ENCODE peak calls at places on chromosome 19, in five cellular contexts. H, F, U, D and K are unnamed samples.
A peak's percentile ranks its signal among the peaks of the same experiment; 100 is the strongest.

GRCh38 chr19:1250374-1251232 is 2.2 kb downstream of the MIDN start:
- DNase-seq in H (peak; percentile 87), F (peak; percentile 83), U (no peak), D (peak; percentile 74), K (no peak)

GRCh38 chr19:38900220-38900629 is 456 bp downstream of the NFKBIB start:
- DNase-seq in H (no peak), F (no peak), U (peak; percentile 64), D (no peak), K (no peak)

GRCh38 chr19:10453852-10454251 is 33.5 kb downstream of the PDE4A start:
- DNase-seq in H (no peak), F (no peak), U (no peak), D (no peak), K (no peak)

GRCh38 chr19:50838239-50838638 is 4.9 kb upstream of the KLK15 start:
- DNase-seq in H (peak; percentile 71), F (no peak), U (no peak), D (no peak), K (no peak)

GRCh38 chr19:10292789-10293636 is 3.3 kb downstream of the ICAM5 start:
- DNase-seq in H (no peak), F (no peak), U (no peak), D (no peak), K (no peak)

GRCh38 chr19:55082023-55082851 is 6.6 kb downstream of the EPS8L1 start:
- DNase-seq in H (peak; percentile 72), F (no peak), U (no peak), D (no peak), K (no peak)

GRCh38 chr19:29287061-29287460 is 74.1 kb upstream of the UQCRFS1 start:
- DNase-seq in H (no peak), F (no peak), U (no peak), D (no peak), K (no peak)

GRCh38 chr19:50556236-50557008 is 11.8 kb downstream of the LRRC4B start:
- DNase-seq in H (peak; percentile 95), F (peak; percentile 87), U (peak; percentile 51), D (peak; percentile 77), K (no peak)

GRCh38 chr19:41097302-41097701 is 9.1 kb downstream of the CYP2A13 start:
- DNase-seq in H (no peak), F (no peak), U (no peak), D (no peak), K (no peak)

GRCh38 chr19:38532939-38533338 is 84.8 kb downstream of the MAP4K1 start:
- DNase-seq in H (no peak), F (no peak), U (no peak), D (no peak), K (no peak)

GRCh38 chr19:54081032-54081431 is at the start of gene TARM1:
- DNase-seq in H (no peak), F (no peak), U (no peak), D (no peak), K (no peak)

GRCh38 chr19:49497047-49497789 is 984 bp downstream of the RPS11 start:
- DNase-seq in H (peak; percentile 94), F (peak; percentile 76), U (peak; percentile 56), D (peak; percentile 64), K (no peak)

GRCh38 chr19:8592231-8593009 is 15.2 kb upstream of the MYO1F start:
- DNase-seq in H (peak; percentile 74), F (peak; percentile 97), U (peak; percentile 69), D (peak; percentile 95), K (peak; percentile 92)

GRCh38 chr19:40607898-40608621 is 6.9 kb downstream of the LTBP4 start:
- DNase-seq in H (no peak), F (peak; percentile 34), U (no peak), D (no peak), K (no peak)

GRCh38 chr19:6229216-6229913 is 50.4 kb downstream of the MLLT1 start:
- DNase-seq in H (no peak), F (no peak), U (no peak), D (no peak), K (peak; percentile 25)

GRCh38 chr19:48624067-48624594 is 4.8 kb downstream of the SPHK2 start:
- DNase-seq in H (peak; percentile 99), F (peak; percentile 99), U (peak; percentile 92), D (peak; percentile 99), K (peak; percentile 97)

GRCh38 chr19:34773555-34773864 is 495 bp upstream of the ZNF599 start:
- DNase-seq in H (no peak), F (no peak), U (no peak), D (no peak), K (no peak)

GRCh38 chr19:34772697-34773554 is at the start of gene ZNF599:
- DNase-seq in H (peak; percentile 95), F (peak; percentile 94), U (peak; percentile 80), D (peak; percentile 93), K (peak; percentile 86)

GRCh38 chr19:34774857-34775256 is 1.8 kb upstream of the ZNF599 start:
- DNase-seq in H (no peak), F (no peak), U (no peak), D (no peak), K (no peak)

DNA sequence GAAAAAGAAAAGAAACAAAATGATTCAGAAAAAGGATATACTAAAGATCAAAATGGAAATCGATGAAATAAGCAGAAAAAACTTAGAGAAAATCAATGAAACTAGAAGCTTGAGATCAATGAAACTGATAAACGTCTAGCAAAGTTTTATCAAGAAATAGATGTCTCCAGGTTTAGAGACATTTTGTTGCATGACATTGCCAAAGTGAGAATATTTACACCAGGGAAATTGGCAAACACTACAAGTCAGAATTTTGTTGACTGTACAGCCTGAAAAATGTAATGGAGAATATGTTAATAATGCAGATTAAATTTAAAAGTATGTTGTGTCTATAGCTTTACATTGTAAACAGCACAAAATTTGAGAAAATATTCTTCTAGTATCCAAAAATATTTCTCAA is 5.3 kb upstream of the ZNF599 start:
- DNase-seq in H (no peak), F (no peak), U (no peak), D (no peak), K (no peak)
- H3K27ac ChIP-seq in H (no peak overlapping the region), F (no peak overlapping the region), U (no peak overlapping the region), D (no peak overlapping the region), K (no peak overlapping the region)

GRCh38 chr19:18460313-18460712 is 22.4 kb upstream of the ISYNA1 start:
- DNase-seq in H (no peak), F (peak; percentile 85), U (peak; percentile 72), D (peak; percentile 66), K (peak; percentile 91)
- H3K27ac ChIP-seq in H (no peak overlapping the region), F (peak overlapping the region; percentile 88), U (peak overlapping the region; percentile 93), D (peak overlapping the region; percentile 91), K (peak overlapping the region; percentile 87)

DNA sequence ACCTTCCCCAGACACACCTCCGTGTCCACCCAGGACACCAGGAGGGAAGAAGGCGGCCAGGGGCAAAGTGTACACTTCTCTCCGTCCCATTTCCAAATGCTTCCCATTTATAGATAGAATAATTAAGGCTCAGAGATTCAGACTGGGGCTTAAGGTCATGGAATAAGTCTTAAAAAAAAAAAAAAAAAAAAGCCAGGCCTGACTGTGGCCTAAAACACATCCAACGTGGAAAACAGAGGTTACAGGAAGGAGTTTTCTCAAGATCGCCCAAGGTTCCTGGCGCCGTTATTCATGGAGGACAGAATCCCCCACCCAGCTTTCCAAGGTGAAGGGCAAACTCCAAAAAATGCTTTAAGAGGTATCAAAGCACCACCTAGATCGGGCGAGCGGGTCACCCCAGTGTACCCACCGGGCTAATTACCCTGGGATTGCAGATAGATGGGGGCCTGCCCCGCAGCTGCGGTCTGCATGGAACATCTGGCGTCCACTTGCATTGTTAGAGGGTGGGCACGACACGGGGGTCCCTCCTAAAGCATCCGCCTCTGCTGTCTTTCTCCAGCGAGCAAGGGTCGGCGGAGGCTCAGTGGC is 36.1 kb upstream of the NANOS3 start:
- DNase-seq in H (no peak), F (no peak), U (no peak), D (no peak), K (no peak)
- H3K27ac ChIP-seq in H (no peak overlapping the region), F (peak overlapping the region; percentile 100), U (peak overlapping the region; percentile 100), D (peak overlapping the region; percentile 99), K (peak overlapping the region; percentile 98)

GRCh38 chr19:47560999-47561398 is 11.9 kb downstream of the ZNF541 start:
- DNase-seq in H (no peak), F (no peak), U (no peak), D (no peak), K (no peak)
- H3K27ac ChIP-seq in H (no peak overlapping the region), F (no peak overlapping the region), U (no peak overlapping the region), D (no peak overlapping the region), K (no peak overlapping the region)